ENCODE peak calls at places on chromosomes 3 and 15, in eight cellular contexts. H is left ventricle myocardium inferior; Z is AG04450; A is CD8-positive, alpha-beta T cell; U is lower leg skin; S is cardiac muscle cell; Q is Jurkat, Clone E6-1; G is CD8-positive, alpha-beta memory T cell. R is an unnamed sample.

GRCh38 chr3:24303057-24303754 is 191.4 kb downstream of the THRB start:
- DNase-seq in G (no peak), U (no peak), Q (no peak), S (no peak), Z (no peak), A (no peak), H (no peak), R (no peak)

GRCh38 chr3:33438284-33438668 is 1.9 kb downstream of the UBP1 start:
- DNase-seq in Q (no peak), G (no peak), A (no peak), S (peak; percentile 12), Z (no peak), U (no peak), H (no peak), R (no peak)

GRCh38 chr3:32105291-32106131 is 909 bp upstream of the GPD1L start:
- DNase-seq in G (no peak), A (no peak), Q (no peak), S (no peak), Z (no peak), U (no peak), H (no peak), R (no peak)

GRCh38 chr15:65576669-65577068 is 34.3 kb downstream of the INTS14 start:
- DNase-seq in A (no peak), S (no peak), H (no peak), U (no peak), G (no peak), Z (peak; percentile 4), Q (no peak), R (peak; percentile 20)

GRCh38 chr3:85821130-85821756 is 862.5 kb downstream of the CADM2 start:
- DNase-seq in A (no peak), S (peak; percentile 62), U (no peak), G (no peak), H (no peak), Q (peak; percentile 28), Z (no peak), R (no peak)

GRCh38 chr3:126777366-126777765 is 73.3 kb downstream of the CHCHD6 start:
- DNase-seq in G (no peak), Q (no peak), Z (no peak), S (peak; percentile 32), U (no peak), H (no peak), A (no peak), R (no peak)

GRCh38 chr15:78034495-78035191 is 42.9 kb downstream of the TBC1D2B start:
- DNase-seq in S (no peak), U (no peak), G (peak; percentile 90), A (peak; percentile 64), Z (no peak), H (no peak), Q (peak; percentile 95), R (no peak)

GRCh38 chr3:119604878-119605277 is 7.2 kb downstream of the PLA1A start:
- DNase-seq in Q (no peak), S (no peak), U (no peak), G (no peak), H (no peak), Z (no peak), A (no peak), R (peak; percentile 23)

GRCh38 chr3:74214286-74214685 is 400.2 kb downstream of the CNTN3 start:
- DNase-seq in H (no peak), Z (no peak), S (no peak), A (no peak), Q (no peak), U (no peak), G (no peak), R (no peak)

GRCh38 chr3:181316481-181316880 is 326.9 kb upstream of the DNAJC19 start:
- DNase-seq in Z (no peak), Q (peak; percentile 35), S (peak; percentile 52), G (no peak), H (no peak), U (no peak), A (no peak), R (no peak)

GRCh38 chr3:183265157-183265642 is 12.1 kb downstream of the B3GNT5 start:
- DNase-seq in Q (no peak), Z (no peak), S (no peak), H (peak; percentile 32), A (no peak), U (no peak), G (no peak), R (no peak)

GRCh38 chr15:98554272-98555172 is 93.8 kb upstream of the IGF1R start:
- DNase-seq in Q (no peak), Z (no peak), H (no peak), S (peak; percentile 17), G (no peak), U (no peak), A (no peak), R (no peak)

GRCh38 chr3:17974206-17974841 is 231.9 kb upstream of the TBC1D5 start:
- DNase-seq in Z (no peak), A (no peak), U (no peak), G (no peak), S (no peak), Q (no peak), H (no peak), R (no peak)

GRCh38 chr3:69541823-69542264 is 156.0 kb upstream of the FRMD4B start:
- DNase-seq in S (peak; percentile 50), A (no peak), U (no peak), Q (no peak), H (peak; percentile 40), Z (no peak), G (no peak), R (no peak)

GRCh38 chr3:71385040-71385685 is 198.4 kb downstream of the FOXP1 start:
- DNase-seq in S (no peak), U (no peak), G (no peak), Z (no peak), A (no peak), Q (no peak), H (no peak), R (no peak)

GRCh38 chr3:184565421-184566211 is 4.0 kb downstream of the EPHB3 start:
- DNase-seq in G (no peak), H (no peak), S (no peak), U (peak; percentile 78), Z (peak; percentile 76), Q (no peak), A (no peak), R (peak; percentile 58)

DNA sequence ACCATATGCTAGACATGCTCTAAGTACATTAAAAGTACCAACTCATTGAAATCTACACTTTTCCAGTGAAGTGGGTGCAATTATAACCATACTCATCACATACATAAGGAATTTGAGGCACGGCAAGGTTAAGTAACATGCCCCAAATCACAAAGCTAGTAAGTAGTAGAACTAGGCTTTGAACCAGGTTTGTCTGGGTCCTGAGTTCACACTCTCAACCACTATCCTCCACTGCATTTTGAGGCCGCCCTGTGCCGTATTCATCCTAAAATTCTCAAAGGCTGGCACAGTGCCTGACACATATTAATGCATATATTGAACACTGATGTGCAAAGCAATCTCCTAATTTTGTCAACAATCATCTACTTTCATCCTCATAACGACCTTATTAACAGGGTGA is 68.8 kb upstream of the CDV3 start:
- DNase-seq in S (no peak), Z (no peak), A (no peak), H (no peak), U (no peak), Q (no peak), G (no peak), R (no peak)
- H3K4me3 ChIP-seq in S (no peak overlapping the region), Z (no peak overlapping the region), A (no peak overlapping the region), H (no peak overlapping the region), U (no peak overlapping the region), Q (no peak overlapping the region), G (no peak overlapping the region), R (no peak overlapping the region)

DNA sequence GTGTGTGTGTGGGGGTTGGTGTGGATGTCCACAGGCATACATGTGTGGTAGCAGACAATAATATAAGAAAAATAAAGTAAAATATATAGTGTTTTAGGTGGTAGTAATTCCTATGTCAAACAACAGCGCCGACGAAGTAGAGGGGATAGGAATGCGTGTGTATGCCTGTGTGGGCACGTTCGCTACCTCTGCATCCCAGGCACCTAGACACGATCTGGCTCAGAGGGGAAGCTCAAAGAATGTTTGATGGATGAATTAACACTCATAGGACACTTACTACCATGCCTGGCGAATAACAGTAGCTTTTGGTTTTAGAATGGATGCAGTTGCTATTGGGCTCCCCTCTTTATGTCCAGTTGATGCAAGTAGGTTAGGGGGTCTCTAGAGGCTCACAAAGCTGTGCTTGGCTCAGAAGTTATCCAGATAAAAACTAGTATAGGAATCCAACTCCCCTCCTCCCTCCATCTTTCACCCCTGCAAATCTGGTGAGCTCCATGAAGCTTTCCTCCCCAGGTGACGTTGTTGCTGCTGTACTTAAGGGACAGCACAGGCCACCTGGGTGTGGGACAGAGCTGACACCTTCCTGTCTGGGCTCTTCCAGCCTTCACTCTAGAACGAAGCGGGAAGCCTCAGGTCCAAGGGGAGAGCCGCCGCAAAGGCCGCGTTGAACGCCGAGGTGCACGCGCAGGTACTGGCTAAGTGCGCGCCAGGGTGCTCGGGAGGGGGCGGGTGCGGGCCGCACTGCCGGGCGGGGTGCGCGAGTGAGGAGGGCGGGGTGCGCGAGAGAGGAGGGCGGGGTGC is 192.6 kb upstream of the LYSMD4 start:
- DNase-seq in U (peak; percentile 62), H (peak; percentile 62), Z (no peak), G (peak; percentile 88), A (peak; percentile 71), S (peak; percentile 51), Q (no peak), R (no peak)
- H3K4me3 ChIP-seq in U (peak overlapping the region; percentile 10), H (peak overlapping the region; percentile 63), Z (peak overlapping the region; percentile 32), G (peak overlapping the region; percentile 68), A (peak overlapping the region; percentile 60), S (peak overlapping the region; percentile 29), Q (peak overlapping the region; percentile 47), R (peak overlapping the region; percentile 45)

GRCh38 chr3:176916777-176917176 is 280.5 kb downstream of the TBL1XR1 start:
- DNase-seq in H (no peak), S (no peak), G (no peak), Z (no peak), A (no peak), U (no peak), Q (no peak), R (no peak)
- H3K4me3 ChIP-seq in H (no peak overlapping the region), S (no peak overlapping the region), G (no peak overlapping the region), Z (no peak overlapping the region), A (no peak overlapping the region), U (no peak overlapping the region), Q (no peak overlapping the region), R (no peak overlapping the region)

DNA sequence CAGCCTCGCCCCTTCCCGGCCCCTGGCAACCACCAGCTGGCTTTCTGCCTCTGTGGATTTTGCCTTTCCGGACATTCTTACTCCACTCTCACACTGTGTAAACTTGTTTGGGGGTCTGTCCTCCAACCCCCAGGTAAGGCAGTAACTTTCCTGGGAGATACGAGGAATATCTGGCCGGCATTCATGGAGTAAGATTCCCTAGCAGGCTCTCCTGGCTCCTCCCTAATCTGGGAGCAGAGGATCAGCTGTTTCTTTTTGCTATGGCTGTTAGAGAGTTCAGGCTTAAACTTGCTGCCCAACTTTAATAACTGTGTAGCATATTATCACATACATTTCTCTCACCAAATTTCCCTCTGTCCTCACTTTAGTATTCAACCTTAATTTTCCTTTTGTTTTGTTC is 64.3 kb downstream of the IGF2BP2 start:
- DNase-seq in G (no peak), A (no peak), S (no peak), H (no peak), Q (no peak), Z (no peak), U (no peak), R (no peak)
- H3K4me3 ChIP-seq in G (no peak overlapping the region), A (no peak overlapping the region), S (no peak overlapping the region), H (peak overlapping the region; percentile 39), Q (no peak overlapping the region), Z (peak overlapping the region; percentile 18), U (no peak overlapping the region), R (no peak overlapping the region)

GRCh38 chr3:42544492-42545283 is 37.1 kb downstream of the SEC22C start:
- DNase-seq in Z (no peak), Q (no peak), G (no peak), S (peak; percentile 48), H (peak; percentile 44), A (no peak), U (no peak), R (no peak)
- H3K4me3 ChIP-seq in Z (no peak overlapping the region), Q (no peak overlapping the region), G (no peak overlapping the region), S (no peak overlapping the region), H (no peak overlapping the region), A (no peak overlapping the region), U (no peak overlapping the region), R (no peak overlapping the region)

GRCh38 chr15:89666147-89666857 is 11.0 kb upstream of the KIF7 start:
- DNase-seq in G (no peak), A (no peak), S (peak; percentile 29), Q (no peak), H (no peak), U (no peak), Z (no peak), R (no peak)
- H3K4me3 ChIP-seq in G (no peak overlapping the region), A (no peak overlapping the region), S (no peak overlapping the region), Q (no peak overlapping the region), H (peak overlapping the region; percentile 64), U (no peak overlapping the region), Z (no peak overlapping the region), R (peak overlapping the region; percentile 23)

R was measured in skeletal muscle cell.